ENCODE peak calls at places on chromosomes 11 and 22, in four cellular contexts. K, J, C and Z are unnamed samples.

GRCh38 chr11:115941481-115941993 is 437.3 kb upstream of the CADM1 start:
- DNase-seq in J (peak; percentile 46), K (no peak), C (no peak), Z (no peak)

GRCh38 chr11:112511271-112511670 is 250.6 kb upstream of the PLET1 start:
- DNase-seq in C (no peak), J (no peak), K (no peak), Z (no peak)

GRCh38 chr11:33557201-33557600 is 143.4 kb downstream of the C11orf91 start:
- DNase-seq in K (no peak), J (no peak), C (no peak), Z (no peak)

GRCh38 chr11:35853871-35854270 is 90.0 kb upstream of the LDLRAD3 start:
- DNase-seq in C (no peak), J (no peak), K (no peak), Z (peak; percentile 17)

GRCh38 chr11:124115782-124116616 is 749 bp downstream of the VWA5A start:
- DNase-seq in C (no peak), K (peak; percentile 44), J (no peak), Z (peak; percentile 86)

GRCh38 chr11:2498750-2499149 is 53.9 kb downstream of the KCNQ1 start:
- DNase-seq in J (no peak), C (no peak), K (no peak), Z (no peak)

GRCh38 chr11:8652140-8652539 is 30.3 kb downstream of the TRIM66 start:
- DNase-seq in J (no peak), C (no peak), K (no peak), Z (no peak)

GRCh38 chr22:21641417-21641794 is 696 bp upstream of the SDF2L1 start:
- DNase-seq in C (no peak), K (peak; percentile 56), J (no peak), Z (peak; percentile 83)

GRCh38 chr11:108392364-108392763 is 75.0 kb downstream of the C11orf65 start:
- DNase-seq in K (no peak), C (no peak), J (no peak), Z (no peak)

GRCh38 chr11:113957016-113957415 is 17.9 kb upstream of the HTR3A start:
- DNase-seq in K (no peak), C (no peak), J (no peak), Z (no peak)

GRCh38 chr11:76787911-76788596 is 4.9 kb downstream of the TSKU start:
- DNase-seq in C (peak; percentile 61), K (no peak), J (peak; percentile 74), Z (peak; percentile 87)

GRCh38 chr11:76790251-76790650 is 7.1 kb downstream of the TSKU start:
- DNase-seq in K (no peak), J (peak; percentile 9), C (no peak), Z (peak; percentile 29)

GRCh38 chr11:76789443-76789719 is 6.2 kb downstream of the TSKU start:
- DNase-seq in C (no peak), J (peak; percentile 6), K (no peak), Z (peak; percentile 38)

GRCh38 chr11:76787271-76787670 is 4.1 kb downstream of the TSKU start:
- DNase-seq in J (no peak), C (no peak), K (no peak), Z (no peak)

DNA sequence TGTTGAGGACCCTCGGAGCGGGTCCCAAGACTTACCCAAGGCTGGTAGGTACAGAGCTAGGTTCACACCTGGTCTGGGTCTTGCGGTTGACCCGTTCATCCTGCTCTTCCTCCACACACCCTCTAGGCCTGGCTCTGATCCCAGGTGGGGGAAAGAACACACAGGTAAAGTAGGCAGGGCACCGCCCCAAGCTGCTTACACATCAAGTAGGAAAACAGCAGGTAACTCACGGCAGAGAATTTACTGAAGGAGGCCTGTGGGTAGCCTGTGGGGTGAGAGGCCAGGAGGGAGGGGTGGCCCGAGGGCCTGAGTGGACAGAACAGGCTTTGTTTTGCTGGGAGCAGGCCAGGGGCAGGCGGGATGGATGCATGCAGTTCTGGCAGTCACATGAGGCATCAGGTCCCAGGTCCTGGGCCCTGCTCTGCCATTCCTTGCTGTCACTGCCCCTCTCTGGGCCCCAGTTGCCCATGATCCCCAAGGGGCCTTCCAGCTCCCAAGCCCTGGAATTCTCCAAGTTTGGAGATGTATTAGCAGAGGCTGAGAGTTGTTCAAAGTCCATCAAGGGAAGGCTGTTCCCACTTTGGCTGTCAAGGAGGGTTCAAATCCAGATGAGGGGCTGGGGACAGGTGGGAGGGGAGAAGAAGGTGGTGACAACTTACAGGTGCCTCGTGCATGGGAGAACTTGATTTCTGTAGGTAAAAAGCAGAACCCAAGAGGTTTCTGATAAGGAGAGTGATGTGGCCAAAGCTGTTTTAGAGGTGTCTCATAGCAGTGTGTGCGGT is 5.7 kb downstream of the TSKU start:
- DNase-seq in K (peak; percentile 61), J (peak; percentile 58), C (peak; percentile 85), Z (peak; percentile 77)
- H3K4me1 ChIP-seq in K (peaks cover 16% of the 10 kb centered on the region), J (peaks cover 30% of the 10 kb centered on the region), C (peaks cover 86% of the 10 kb centered on the region), Z (peaks cover 51% of the 10 kb centered on the region)

GRCh38 chr11:86681039-86681745 is 8.8 kb upstream of the ME3 start:
- DNase-seq in C (no peak), K (no peak), J (no peak), Z (no peak)

GRCh38 chr11:86676010-86676409 is 3.6 kb upstream of the ME3 start:
- DNase-seq in J (no peak), C (no peak), K (no peak), Z (no peak)

GRCh38 chr11:86676533-86677154 is 4.2 kb upstream of the ME3 start:
- DNase-seq in C (peak; percentile 33), J (no peak), K (no peak), Z (peak; percentile 93)

GRCh38 chr11:86678296-86678695 is 5.9 kb upstream of the ME3 start:
- DNase-seq in C (no peak), K (no peak), J (no peak), Z (no peak)

GRCh38 chr11:86678823-86679222 is 6.4 kb upstream of the ME3 start:
- DNase-seq in C (no peak), J (no peak), K (no peak), Z (peak; percentile 50)
- TF ChIP-seq CTCF in C (no peak), J (no peak), K (no peak), Z (no peak)

GRCh38 chr11:120210651-120211521 is at the start of gene OAF:
- DNase-seq in C (peak; percentile 55), K (peak; percentile 57), J (peak; percentile 78), Z (peak; percentile 93)
- H3K9me3 ChIP-seq in C (no peaks in the 10 kb centered on the region), K (no peaks in the 10 kb centered on the region), J (no peaks in the 10 kb centered on the region), Z (no peaks in the 10 kb centered on the region)

GRCh38 chr11:73176145-73176891 is 34.2 kb upstream of the FCHSD2 start:
- DNase-seq in K (no peak), C (no peak), J (no peak), Z (no peak)

GRCh38 chr11:73176892-73177155 is 34.7 kb upstream of the FCHSD2 start:
- DNase-seq in J (no peak), K (no peak), C (no peak), Z (no peak)

GRCh38 chr11:73174495-73174791 is 32.3 kb upstream of the FCHSD2 start:
- DNase-seq in K (no peak), C (no peak), J (no peak), Z (no peak)

GRCh38 chr11:73173755-73174494 is 31.8 kb upstream of the FCHSD2 start:
- DNase-seq in K (no peak), J (no peak), C (no peak), Z (no peak)

GRCh38 chr11:73175551-73176144 is 33.5 kb upstream of the FCHSD2 start:
- DNase-seq in K (no peak), C (no peak), J (peak; percentile 30), Z (no peak)
- H3K4me1 ChIP-seq in K (peaks cover 8% of the 10 kb centered on the region), C (peaks cover 11% of the 10 kb centered on the region), J (peaks cover 30% of the 10 kb centered on the region), Z (no peaks in the 10 kb centered on the region)

GRCh38 chr22:20111045-20111688 is 4.7 kb upstream of the RANBP1 start:
- DNase-seq in C (peak; percentile 51), K (no peak), J (no peak), Z (peak; percentile 76)
- TF ChIP-seq CTCF in C (peak; percentile 77), K (no peak), J (no peak), Z (peak; percentile 76)

DNA sequence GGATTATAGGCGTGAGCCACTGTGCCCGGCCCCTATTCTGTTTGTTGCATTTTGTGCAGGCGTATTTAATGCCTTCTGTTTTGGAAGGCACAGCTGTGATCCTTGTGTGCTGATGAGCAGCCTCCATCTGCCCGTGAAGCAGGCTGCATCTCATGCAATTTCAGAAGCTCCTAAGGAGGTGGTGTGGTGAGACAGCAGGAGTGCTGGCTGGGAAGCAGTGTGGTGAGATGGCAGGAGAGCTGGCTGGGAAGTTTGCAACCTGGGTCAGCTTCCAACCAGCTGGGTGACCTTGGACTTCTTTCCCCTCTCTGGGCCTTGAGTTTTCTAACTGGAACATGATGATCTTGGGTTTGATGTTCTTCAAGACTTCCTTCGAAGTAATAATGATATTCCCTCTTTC is 525.1 kb downstream of the TBC1D22A start:
- DNase-seq in J (no peak), K (no peak), C (no peak), Z (no peak)
- H3K9me3 ChIP-seq in J (no peaks in the 10 kb centered on the region), K (no peaks in the 10 kb centered on the region), C (no peaks in the 10 kb centered on the region), Z (peaks cover 38% of the 10 kb centered on the region)

DNA sequence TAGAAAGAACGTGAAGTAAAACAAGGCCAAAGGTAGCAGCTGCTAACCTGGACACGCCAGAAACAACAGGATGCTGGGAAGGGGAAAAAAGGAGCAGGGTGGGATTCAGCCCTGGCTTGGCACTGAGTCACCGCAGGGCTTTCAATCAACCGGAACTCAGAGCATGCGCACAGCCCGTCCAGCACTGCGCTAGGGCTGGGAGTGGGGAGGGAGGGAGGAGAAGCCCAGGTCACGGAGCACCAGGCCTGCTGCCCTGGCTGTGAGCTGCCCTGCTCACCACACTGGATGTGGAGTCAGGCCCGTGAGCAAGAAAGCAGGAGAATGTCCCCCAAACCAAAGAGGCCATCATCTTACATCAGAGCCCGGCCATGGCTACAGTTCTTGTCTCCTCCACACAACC is 51.5 kb downstream of the APOL1 start:
- DNase-seq in J (no peak), C (no peak), K (no peak), Z (no peak)
- H3K4me1 ChIP-seq in J (no peaks in the 10 kb centered on the region), C (no peaks in the 10 kb centered on the region), K (peaks cover 3% of the 10 kb centered on the region), Z (no peaks in the 10 kb centered on the region)